ENCODE peak calls at places on chromosome 1, in seven cellular contexts. Y is IMR-90, N is mammary epithelial cell, F is fibroblast of pulmonary artery, C is astrocyte of the spinal cord, Z is fibroblast of lung, R is tibial nerve. G is an unnamed sample.

GRCh38 chr1:2044510-2045319 is 5.5 kb upstream of the PRKCZ start:
- DNase-seq in Y (peak), N (peak), F (peak), C (peak), Z (peak), R (peak), G (peak)

GRCh38 chr1:66311092-66311491 is 222.9 kb upstream of the SGIP1 start:
- DNase-seq in Y (peak), N (no peak), F (peak), C (no peak), Z (peak), R (no peak), G (no peak)

GRCh38 chr1:40668769-40669525 is 3.5 kb upstream of the RIMS3 start:
- DNase-seq in Y (peak), N (peak), F (peak), C (peak), Z (peak), R (peak), G (peak)

GRCh38 chr1:44108241-44108640 is 10.4 kb upstream of the KLF17 start:
- DNase-seq in Y (peak), N (peak), F (peak), C (peak), Z (peak), R (no peak), G (no peak)

GRCh38 chr1:97433520-97434175 is 487.2 kb downstream of the DPYD start:
- DNase-seq in Y (peak), N (peak), F (peak), C (peak), Z (peak), R (no peak), G (no peak)

GRCh38 chr1:87950369-87950768 is 621.7 kb downstream of the LMO4 start:
- DNase-seq in Y (no peak), N (no peak), F (no peak), C (no peak), Z (no peak), R (no peak), G (no peak)

GRCh38 chr1:30778156-30778978 is 20.8 kb upstream of the LAPTM5 start:
- DNase-seq in Y (peak), N (peak), F (peak), C (peak), Z (peak), R (no peak), G (no peak)

GRCh38 chr1:169048043-169048442 is 58.4 kb upstream of the ATP1B1 start:
- DNase-seq in Y (no peak), N (peak), F (no peak), C (no peak), Z (no peak), R (no peak), G (no peak)

GRCh38 chr1:173447224-173447623 is 29.9 kb upstream of the PRDX6 start:
- DNase-seq in Y (no peak), N (no peak), F (no peak), C (no peak), Z (no peak), R (no peak), G (no peak)

GRCh38 chr1:40848530-40849189 is 13.5 kb downstream of the CITED4 start:
- DNase-seq in Y (peak), N (peak), F (peak), C (peak), Z (peak), R (peak), G (peak)

GRCh38 chr1:86757272-86757984 is 53.1 kb downstream of the SH3GLB1 start:
- DNase-seq in Y (peak), N (peak), F (peak), C (peak), Z (peak), R (no peak), G (no peak)

GRCh38 chr1:77282866-77283539 is 1.2 kb downstream of the AK5 start:
- DNase-seq in Y (peak), N (no peak), F (no peak), C (peak), Z (peak), R (no peak), G (peak)

GRCh38 chr1:220954321-220954720 is 75.1 kb downstream of the HLX start:
- DNase-seq in Y (no peak), N (peak), F (no peak), C (peak), Z (peak), R (no peak), G (no peak)

GRCh38 chr1:40849801-40850592 is 12.2 kb downstream of the CITED4 start:
- DNase-seq in Y (peak), N (peak), F (peak), C (peak), Z (peak), R (peak), G (peak)

GRCh38 chr1:168520052-168520751 is 23.6 kb downstream of the XCL2 start:
- DNase-seq in Y (no peak), N (no peak), F (no peak), C (no peak), Z (no peak), R (no peak), G (no peak)

GRCh38 chr1:230917284-230918135 is 49.2 kb upstream of the C1orf198 start:
- DNase-seq in Y (peak), N (peak), F (peak), C (peak), Z (peak), R (peak), G (peak)

GRCh38 chr1:187763976-187764375 is 935.2 kb downstream of the PLA2G4A start:
- DNase-seq in Y (peak), N (no peak), F (peak), C (peak), Z (peak), R (no peak), G (no peak)

GRCh38 chr1:82227696-82228095 is 427.0 kb downstream of the ADGRL2 start:
- DNase-seq in Y (no peak), N (peak), F (peak), C (peak), Z (peak), R (no peak), G (no peak)

GRCh38 chr1:182671779-182672486 is 12.5 kb downstream of the RGS8 start:
- DNase-seq in Y (no peak), N (no peak), F (no peak), C (no peak), Z (no peak), R (no peak), G (no peak)

GRCh38 chr1:231124746-231125145 is 37.1 kb upstream of the TRIM67 start:
- DNase-seq in Y (no peak), N (no peak), F (no peak), C (no peak), Z (no peak), R (no peak), G (no peak)

GRCh38 chr1:115765091-115765490 is 3.4 kb downstream of the CASQ2 start:
- DNase-seq in Y (no peak), N (no peak), F (no peak), C (no peak), Z (no peak), R (no peak), G (no peak)

GRCh38 chr1:241518447-241519307 is 878 bp downstream of the FH start:
- DNase-seq in Y (peak), N (peak), F (peak), C (peak), Z (peak), R (no peak), G (no peak)

GRCh38 chr1:160260436-160261382 is 1.6 kb downstream of the DCAF8 start:
- DNase-seq in Y (peak), N (peak), F (peak), C (peak), Z (peak), R (no peak), G (no peak)

GRCh38 chr1:1217621-1218523 is 3.9 kb upstream of the TNFRSF4 start:
- DNase-seq in Y (no peak), N (peak), F (peak), C (no peak), Z (no peak), R (no peak), G (no peak)

GRCh38 chr1:225943582-225943981 is 2.6 kb upstream of the LEFTY2 start:
- DNase-seq in Y (no peak), N (no peak), F (no peak), C (no peak), Z (no peak), R (no peak), G (no peak)

GRCh38 chr1:89911186-89911976 is 83.5 kb upstream of the ZNF326 start:
- DNase-seq in Y (peak), N (no peak), F (no peak), C (no peak), Z (peak), R (no peak), G (no peak)

GRCh38 chr1:71587961-71588360 is 507.1 kb upstream of the ZRANB2 start:
- DNase-seq in Y (peak), N (peak), F (peak), C (peak), Z (peak), R (no peak), G (no peak)

GRCh38 chr1:109499661-109500536 is 6.0 kb downstream of the CYB561D1 start:
- DNase-seq in Y (peak), N (peak), F (peak), C (peak), Z (peak), R (no peak), G (no peak)

GRCh38 chr1:30242722-30243465 is 480.5 kb downstream of the MATN1 start:
- DNase-seq in Y (no peak), N (no peak), F (no peak), C (no peak), Z (no peak), R (no peak), G (no peak)

DNA sequence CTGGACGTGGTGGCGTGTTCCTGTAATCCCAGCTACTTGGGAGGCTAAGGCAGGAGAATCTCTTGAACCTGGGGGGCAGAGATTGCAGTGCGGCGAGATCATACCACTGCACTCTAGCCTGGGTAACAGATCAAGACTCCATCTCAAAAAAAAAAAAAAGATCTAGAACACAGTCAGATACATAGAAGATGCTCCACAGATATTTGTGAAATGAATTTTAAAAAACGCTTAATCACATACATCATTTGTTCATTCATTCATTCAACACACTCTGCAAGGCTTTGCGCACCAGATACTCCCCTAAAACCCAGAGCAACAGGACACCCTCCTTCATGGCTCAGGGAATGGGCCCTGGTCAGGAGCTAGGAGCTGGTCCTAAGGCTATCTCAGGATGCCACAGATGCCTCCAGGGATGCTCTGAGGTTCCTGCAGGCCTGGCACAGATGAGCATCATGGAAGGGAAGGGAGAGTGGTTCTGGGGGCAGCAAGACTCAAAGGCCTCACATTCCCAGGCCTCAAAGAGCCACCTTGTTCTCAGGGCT is 6.4 kb downstream of the HSPG2 start:
- DNase-seq in Y (no peak), N (no peak), F (no peak), C (no peak), Z (no peak), R (no peak), G (no peak)
- H3K4me3 ChIP-seq in Y (no peak), N (no peak), F (no peak), C (no peak), Z (no peak), R (peak), G (peak)

DNA sequence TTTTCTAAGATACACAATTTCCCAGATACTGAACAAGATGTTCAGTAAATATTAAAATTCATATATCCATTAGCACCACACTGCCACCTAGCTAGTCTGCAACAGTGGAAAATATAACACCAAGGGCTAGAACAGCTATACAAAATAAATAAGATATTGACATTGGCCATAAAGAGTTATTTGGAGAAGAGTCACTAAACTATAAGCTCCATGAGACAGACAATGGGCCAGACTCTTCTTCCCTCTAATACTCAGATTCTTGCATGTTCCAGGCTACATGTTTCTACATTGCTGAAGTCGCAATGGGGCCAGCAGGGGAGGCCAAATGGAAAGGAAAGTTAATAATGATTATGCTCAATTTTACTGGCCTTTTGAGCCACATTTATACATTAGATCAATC is 21.5 kb downstream of the SPATA6 start:
- DNase-seq in Y (no peak), N (no peak), F (peak), C (peak), Z (no peak), R (no peak), G (no peak)
- TF ChIP-seq CTCF in Y (peak), N (peak), F (peak), C (peak), Z (peak), R (peak), G (peak)

DNA sequence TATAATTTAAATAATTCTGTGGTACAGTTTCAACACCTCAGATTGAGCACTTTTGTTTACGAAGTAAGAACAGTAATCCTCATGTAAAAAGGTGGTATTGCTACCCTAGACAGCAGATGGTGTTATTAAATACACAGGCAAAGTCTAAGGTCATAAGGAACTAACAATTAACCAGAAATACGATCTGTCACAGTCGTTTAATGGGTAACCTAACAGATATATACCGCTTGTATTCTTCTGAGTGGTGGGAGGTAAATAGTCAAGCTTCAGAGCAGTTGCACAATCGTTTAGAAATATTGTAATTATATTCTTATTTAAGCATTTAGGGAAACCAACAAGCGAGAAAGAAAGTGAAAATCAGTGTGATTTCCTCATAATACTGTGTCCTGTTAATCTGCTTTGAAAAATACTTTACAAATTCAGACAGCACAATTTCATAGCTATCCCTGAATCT is 9.8 kb upstream of the IRF2BP2 start:
- DNase-seq in Y (no peak), N (no peak), F (no peak), C (no peak), Z (no peak), R (no peak), G (no peak)
- H3K4me3 ChIP-seq in Y (no peak), N (no peak), F (no peak), C (no peak), Z (no peak), R (no peak), G (no peak)

GRCh38 chr1:170175032-170175431 is 29.3 kb downstream of the NTMT2 start:
- DNase-seq in Y (peak), N (no peak), F (peak), C (no peak), Z (peak), R (no peak), G (no peak)
- TF ChIP-seq CTCF in Y (no peak), N (no peak), F (no peak), C (no peak), Z (no peak), R (no peak), G (no peak)

GRCh38 chr1:181453541-181454201 is 29.6 kb upstream of the CACNA1E start:
- DNase-seq in Y (no peak), N (no peak), F (no peak), C (no peak), Z (no peak), R (no peak), G (no peak)
- H3K4me3 ChIP-seq in Y (no peak), N (no peak), F (no peak), C (no peak), Z (no peak), R (no peak), G (no peak)

GRCh38 chr1:207414606-207415108 is 39.5 kb upstream of the CR2 start:
- DNase-seq in Y (no peak), N (no peak), F (no peak), C (no peak), Z (no peak), R (no peak), G (no peak)
- TF ChIP-seq CTCF in Y (no peak), N (no peak), F (no peak), C (no peak), Z (no peak), R (no peak), G (no peak)